ENCODE peak calls at places on chromosomes 5 and 9, in eight cellular contexts. U, A, I, R, B, J, W and E are unnamed samples.

GRCh38 chr9:95143591-95144561 is 173.6 kb downstream of the FANCC start:
- DNase-seq in B (no peak), J (no peak), I (peak; percentile 71), U (peak; percentile 46), R (peak; percentile 98), W (no peak), A (peak; percentile 77), E (peak; percentile 27)

GRCh38 chr5:2663489-2663888 is 88.0 kb downstream of the IRX2 start:
- DNase-seq in W (no peak), J (no peak), I (no peak), U (no peak), R (no peak), A (no peak), B (no peak), E (no peak)

GRCh38 chr9:135474915-135475314 is 4.7 kb upstream of the PPP1R26 start:
- DNase-seq in I (no peak), J (peak; percentile 76), R (no peak), B (no peak), W (no peak), U (no peak), A (no peak), E (no peak)

GRCh38 chr5:81269751-81270686 is 31.4 kb upstream of the ZCCHC9 start:
- DNase-seq in B (no peak), J (peak; percentile 65), W (no peak), I (no peak), A (no peak), R (no peak), U (no peak), E (no peak)

GRCh38 chr9:33377089-33377715 is 25.2 kb downstream of the AQP7 start:
- DNase-seq in R (no peak), U (no peak), B (no peak), I (no peak), A (no peak), J (no peak), W (no peak), E (no peak)

GRCh38 chr9:105355810-105356209 is 92.0 kb upstream of the FSD1L start:
- DNase-seq in B (no peak), A (no peak), W (no peak), R (no peak), I (no peak), J (no peak), U (no peak), E (no peak)

GRCh38 chr5:122751293-122751753 is 23.6 kb upstream of the SNX2 start:
- DNase-seq in R (no peak), J (peak; percentile 81), U (no peak), W (no peak), A (no peak), B (peak; percentile 80), I (no peak), E (no peak)

GRCh38 chr5:54249210-54250028 is 61.0 kb downstream of the ARL15 start:
- DNase-seq in R (peak; percentile 17), J (no peak), W (no peak), B (no peak), I (peak; percentile 10), A (peak; percentile 48), U (peak; percentile 39), E (no peak)

GRCh38 chr5:136058031-136058971 is 29.5 kb downstream of the TGFBI start:
- DNase-seq in W (no peak), R (peak; percentile 49), U (no peak), A (peak; percentile 44), I (no peak), J (peak; percentile 60), B (peak; percentile 72), E (peak; percentile 100)

GRCh38 chr9:31140316-31140715 is 1244.1 kb upstream of the ACO1 start:
- DNase-seq in I (no peak), J (no peak), B (no peak), R (no peak), A (no peak), U (no peak), W (no peak), E (peak; percentile 4)

GRCh38 chr5:179617930-179618329 is 5.5 kb downstream of the HNRNPH1 start:
- DNase-seq in U (no peak), W (no peak), A (no peak), J (no peak), R (no peak), B (no peak), I (no peak), E (no peak)

GRCh38 chr9:72312563-72312962 is 52.4 kb downstream of the ZFAND5 start:
- DNase-seq in I (no peak), U (no peak), W (no peak), R (no peak), J (no peak), B (no peak), A (no peak), E (no peak)

GRCh38 chr5:110968246-110969005 is 103.1 kb upstream of the TSLP start:
- DNase-seq in B (peak; percentile 50), U (no peak), A (no peak), J (no peak), I (no peak), R (no peak), W (no peak), E (no peak)

GRCh38 chr5:1013238-1013947 is 4.8 kb downstream of the NKD2 start:
- DNase-seq in R (no peak), A (no peak), U (peak; percentile 14), I (no peak), J (no peak), B (no peak), W (no peak), E (no peak)

GRCh38 chr5:172958268-172959046 is 767 bp upstream of the RPL26L1 start:
- DNase-seq in U (peak; percentile 77), J (peak; percentile 82), A (peak; percentile 63), W (peak; percentile 20), I (peak; percentile 47), R (peak; percentile 46), B (peak; percentile 55), E (no peak)

GRCh38 chr5:72130342-72130741 is 23.1 kb downstream of the MAP1B start:
- DNase-seq in B (no peak), A (no peak), U (no peak), R (no peak), I (no peak), J (no peak), W (no peak), E (no peak)

GRCh38 chr5:122942164-122942914 is 94.2 kb downstream of the PPIC start:
- DNase-seq in W (no peak), A (no peak), I (no peak), U (no peak), B (no peak), J (no peak), R (no peak), E (no peak)

GRCh38 chr5:72141440-72142271 is 34.4 kb downstream of the MAP1B start:
- DNase-seq in U (no peak), W (no peak), A (no peak), I (no peak), B (peak; percentile 79), J (no peak), R (no peak), E (peak; percentile 89)

GRCh38 chr5:137099651-137100050 is 399.5 kb downstream of the SPOCK1 start:
- DNase-seq in W (no peak), B (no peak), I (no peak), A (no peak), R (no peak), J (no peak), U (no peak), E (no peak)

GRCh38 chr5:140569197-140569596 is 4.6 kb downstream of the SLC35A4 start:
- DNase-seq in B (no peak), J (no peak), W (no peak), R (no peak), U (no peak), I (no peak), A (no peak), E (no peak)

GRCh38 chr5:140571105-140571504 is 6.5 kb downstream of the SLC35A4 start:
- DNase-seq in U (no peak), R (no peak), B (no peak), A (no peak), I (no peak), J (no peak), W (no peak), E (no peak)

GRCh38 chr5:140568664-140569063 is 4.0 kb downstream of the SLC35A4 start:
- DNase-seq in A (peak; percentile 21), J (no peak), B (no peak), W (no peak), R (no peak), U (no peak), I (no peak), E (no peak)

GRCh38 chr5:140570058-140570457 is 5.4 kb downstream of the SLC35A4 start:
- DNase-seq in I (no peak), B (no peak), J (no peak), A (no peak), W (no peak), R (no peak), U (no peak), E (no peak)

DNA sequence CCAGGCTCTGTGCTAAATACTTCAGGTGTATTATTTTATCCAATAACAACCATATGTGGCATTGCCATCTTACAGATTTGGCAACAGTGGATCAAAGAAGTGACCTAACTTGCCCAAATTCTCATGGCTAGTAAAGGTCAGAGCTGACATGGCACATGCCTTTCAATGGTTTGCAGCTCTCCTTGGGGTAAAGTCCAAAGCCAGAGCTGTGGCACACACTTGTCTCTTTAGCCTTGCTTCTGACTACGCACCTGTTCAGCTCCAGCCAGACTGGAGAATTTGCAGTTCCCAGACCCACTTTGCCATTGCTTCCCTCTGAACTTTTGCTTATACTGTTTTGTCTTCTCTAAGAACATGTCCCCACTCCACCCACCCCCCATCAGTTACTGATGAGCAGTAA is 5.9 kb downstream of the SLC35A4 start:
- DNase-seq in R (no peak), W (no peak), A (no peak), U (no peak), B (no peak), I (no peak), J (no peak), E (no peak)
- H3K27ac ChIP-seq in R (no peak overlapping the region), W (no peak overlapping the region), A (peak overlapping the region; percentile 37), U (no peak overlapping the region), B (no peak overlapping the region), I (no peak overlapping the region), J (no peak overlapping the region), E (no peak overlapping the region)

GRCh38 chr5:139256820-139257219 is 36.7 kb upstream of the MATR3 start:
- DNase-seq in W (no peak), J (no peak), I (no peak), U (no peak), B (no peak), A (no peak), R (no peak), E (no peak)
- H3K4me1 ChIP-seq in W (no peaks in the 10 kb centered on the region), J (peaks cover 2% of the 10 kb centered on the region), I (no peaks in the 10 kb centered on the region), U (no peaks in the 10 kb centered on the region), B (no peaks in the 10 kb centered on the region), A (no peaks in the 10 kb centered on the region), R (no peaks in the 10 kb centered on the region), E (no peaks in the 10 kb centered on the region)

GRCh38 chr5:178120661-178121357 is 7.5 kb downstream of the N4BP3 start:
- DNase-seq in I (peak; percentile 92), W (no peak), U (peak; percentile 96), B (peak; percentile 46), R (peak; percentile 40), A (peak; percentile 83), J (peak; percentile 88), E (no peak)
- H3K27ac ChIP-seq in I (no peak overlapping the region), W (no peak overlapping the region), U (no peak overlapping the region), B (no peak overlapping the region), R (no peak overlapping the region), A (peak overlapping the region; percentile 23), J (no peak overlapping the region), E (no peak overlapping the region)

DNA sequence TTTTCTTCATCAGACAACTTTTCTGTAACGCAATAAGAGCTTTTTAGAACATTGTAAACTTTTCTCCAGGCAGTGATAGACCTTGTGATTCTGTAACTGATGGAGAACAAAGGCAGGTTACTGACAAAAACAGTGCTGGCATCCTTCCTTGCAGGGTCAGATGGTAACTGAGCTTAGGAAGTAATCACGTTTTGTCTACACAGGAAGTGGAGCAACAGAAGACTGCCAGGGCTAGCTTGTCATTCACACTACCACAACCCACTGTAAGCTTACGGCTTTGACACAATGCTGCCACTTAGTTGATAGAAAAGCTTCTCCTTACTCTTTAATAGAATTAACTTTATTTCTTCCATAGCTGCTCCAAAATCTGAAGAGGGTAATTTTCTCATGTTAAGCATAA is 46.8 kb downstream of the FBN2 start:
- DNase-seq in I (no peak), W (no peak), U (no peak), J (no peak), B (no peak), A (no peak), R (no peak), E (no peak)
- H3K4me1 ChIP-seq in I (no peaks in the 10 kb centered on the region), W (no peaks in the 10 kb centered on the region), U (no peaks in the 10 kb centered on the region), J (no peaks in the 10 kb centered on the region), B (no peaks in the 10 kb centered on the region), A (no peaks in the 10 kb centered on the region), R (no peaks in the 10 kb centered on the region), E (no peaks in the 10 kb centered on the region)